ENCODE peak calls at places on chromosomes 12 and 14, in seven cellular contexts. O, W, L, X, T, E and R are unnamed samples.

GRCh38 chr12:39831587-39832315 is 212.1 kb upstream of the ABCD2 start:
- DNase-seq in O (no peak), W (no peak), L (peak; percentile 87), X (no peak), T (no peak), E (peak; percentile 38), R (no peak)

GRCh38 chr12:111598637-111599458 is at the start of gene ATXN2:
- DNase-seq in O (peak; percentile 70), W (peak; percentile 45), L (peak; percentile 57), X (peak; percentile 68), T (peak; percentile 89), E (peak; percentile 63), R (peak; percentile 37)

GRCh38 chr14:68248481-68249255 is 429.1 kb downstream of the RAD51B start:
- DNase-seq in O (peak; percentile 67), W (peak; percentile 60), L (peak; percentile 29), X (no peak), T (peak; percentile 61), E (peak; percentile 81), R (peak; percentile 53)

GRCh38 chr12:16449459-16449858 is 102.0 kb downstream of the MGST1 start:
- DNase-seq in O (no peak), W (no peak), L (peak; percentile 37), X (no peak), T (no peak), E (no peak), R (no peak)

GRCh38 chr14:105087963-105088811 is 23.0 kb upstream of the GPR132 start:
- DNase-seq in O (peak; percentile 85), W (peak; percentile 90), L (no peak), X (no peak), T (peak; percentile 59), E (peak; percentile 77), R (peak; percentile 66)

GRCh38 chr12:6264402-6265037 is 46.0 kb upstream of the PLEKHG6 start:
- DNase-seq in O (no peak), W (no peak), L (peak; percentile 64), X (no peak), T (no peak), E (peak; percentile 16), R (no peak)

GRCh38 chr12:52280319-52280795 is 5.9 kb downstream of the KRT86 start:
- DNase-seq in O (peak; percentile 96), W (peak; percentile 99), L (peak; percentile 6), X (no peak), T (peak; percentile 52), E (peak; percentile 92), R (peak; percentile 90)

GRCh38 chr14:104096751-104097700 is 11.5 kb downstream of the ASPG start:
- DNase-seq in O (no peak), W (no peak), L (no peak), X (no peak), T (no peak), E (no peak), R (no peak)

GRCh38 chr14:52327374-52328226 is 13.5 kb downstream of the PTGER2 start:
- DNase-seq in O (no peak), W (peak; percentile 53), L (no peak), X (no peak), T (no peak), E (no peak), R (peak; percentile 34)